ENCODE peak calls at places on chromosomes 2 and 18, in five cellular contexts. R is left kidney, Q is WERI-Rb-1, M is kidney glomerular epithelial cell, T is progenitor cell of endocrine pancreas. O is an unnamed sample.

GRCh38 chr2:216343221-216343985 is 28.9 kb downstream of the MARCHF4 start:
- DNase-seq in R (no peak), Q (peak; percentile 32), M (no peak), T (no peak), O (no peak)

GRCh38 chr2:14567561-14567960 is 65.0 kb upstream of the LRATD1 start:
- DNase-seq in R (peak; percentile 7), Q (no peak), M (peak; percentile 18), T (no peak), O (no peak)

GRCh38 chr2:9538000-9538507 is 17.6 kb downstream of the ADAM17 start:
- DNase-seq in R (peak; percentile 25), Q (no peak), M (no peak), T (no peak), O (no peak)

GRCh38 chr2:172672999-172673726 is 62.5 kb upstream of the RAPGEF4 start:
- DNase-seq in R (no peak), Q (no peak), M (peak; percentile 86), T (no peak), O (no peak)

GRCh38 chr18:79410171-79410641 is 14.5 kb downstream of the NFATC1 start:
- DNase-seq in R (no peak), Q (no peak), M (no peak), T (no peak), O (no peak)

GRCh38 chr18:49476664-49477411 is 10.2 kb downstream of the C18orf32 start:
- DNase-seq in R (no peak), Q (peak; percentile 45), M (peak; percentile 29), T (no peak), O (no peak)

GRCh38 chr2:128449226-128450061 is 130.8 kb upstream of the HS6ST1 start:
- DNase-seq in R (no peak), Q (peak; percentile 61), M (no peak), T (peak; percentile 8), O (no peak)

GRCh38 chr2:31430439-31431165 is 16.1 kb upstream of the XDH start:
- DNase-seq in R (no peak), Q (no peak), M (peak; percentile 38), T (no peak), O (no peak)

GRCh38 chr18:26702023-26702422 is 153.7 kb upstream of the KCTD1 start:
- DNase-seq in R (peak; percentile 33), Q (no peak), M (no peak), T (no peak), O (no peak)

GRCh38 chr2:30769891-30770462 is 37.3 kb downstream of the CAPN13 start:
- DNase-seq in R (no peak), Q (no peak), M (no peak), T (no peak), O (no peak)

GRCh38 chr2:198314559-198315153 is 510.3 kb downstream of the PLCL1 start:
- DNase-seq in R (peak; percentile 81), Q (no peak), M (peak; percentile 44), T (no peak), O (no peak)

GRCh38 chr2:219430633-219431615 is 3.7 kb upstream of the SPEG start:
- DNase-seq in R (peak; percentile 80), Q (peak; percentile 49), M (no peak), T (no peak), O (no peak)

GRCh38 chr18:79856119-79857080 is 58.7 kb downstream of the KCNG2 start:
- DNase-seq in R (peak; percentile 68), Q (peak; percentile 95), M (no peak), T (no peak), O (no peak)

O was measured in T-helper 2 cell treated with Interferon-gamma antibody and Interleukin-4, amounts not matched to agents 5 μg/mL and 100 μg/mL, for 36 hours.